ENCODE peak calls at places on chromosome 7, in six cellular contexts. One of them, this sample, is unnamed.

GRCh38 chr7:55898287-55898686 is 11.0 kb downstream of the ZNF713 start:
- DNase-seq in Panc1: no peak
- DNase-seq in colonic mucosa: no peak
- DNase-seq in heart right ventricle: no peak
- DNase-seq in small intestine: no peak
- DNase-seq in thoracic aorta: no peak
- DNase-seq in this sample: no peak

GRCh38 chr7:133629696-133630095 is 376.8 kb downstream of the EXOC4 start:
- DNase-seq in small intestine: no peak
- DNase-seq in Panc1: no peak
- DNase-seq in thoracic aorta: no peak
- DNase-seq in heart right ventricle: no peak
- DNase-seq in colonic mucosa: no peak
- DNase-seq in this sample: no peak

GRCh38 chr7:121744319-121744718 is 128.6 kb upstream of the PTPRZ1 start:
- DNase-seq in colonic mucosa: no peak
- DNase-seq in thoracic aorta: no peak
- DNase-seq in heart right ventricle: no peak
- DNase-seq in Panc1: no peak
- DNase-seq in small intestine: peak; percentile 66
- DNase-seq in this sample: no peak

GRCh38 chr7:142089035-142089434 is 22.5 kb upstream of the MGAM2 start:
- DNase-seq in small intestine: no peak
- DNase-seq in Panc1: no peak
- DNase-seq in thoracic aorta: no peak
- DNase-seq in heart right ventricle: no peak
- DNase-seq in colonic mucosa: no peak
- DNase-seq in this sample: no peak

GRCh38 chr7:145434811-145435210 is 599.0 kb upstream of the TPK1 start:
- DNase-seq in heart right ventricle: no peak
- DNase-seq in colonic mucosa: no peak
- DNase-seq in Panc1: no peak
- DNase-seq in small intestine: no peak
- DNase-seq in thoracic aorta: no peak
- DNase-seq in this sample: no peak

GRCh38 chr7:73734619-73735525 is 3.7 kb downstream of the ABHD11 start:
- DNase-seq in thoracic aorta: no peak
- DNase-seq in small intestine: peak; percentile 99
- DNase-seq in colonic mucosa: peak; percentile 96
- DNase-seq in Panc1: peak; percentile 94
- DNase-seq in heart right ventricle: peak; percentile 68
- DNase-seq in this sample: peak; percentile 49

GRCh38 chr7:94642838-94643653 is 12.9 kb downstream of the SGCE start:
- DNase-seq in Panc1: no peak
- DNase-seq in colonic mucosa: no peak
- DNase-seq in heart right ventricle: no peak
- DNase-seq in thoracic aorta: no peak
- DNase-seq in small intestine: no peak
- DNase-seq in this sample: no peak

GRCh38 chr7:2658941-2659340 is 27.2 kb downstream of the TTYH3 start:
- DNase-seq in thoracic aorta: no peak
- DNase-seq in Panc1: no peak
- DNase-seq in heart right ventricle: no peak
- DNase-seq in colonic mucosa: no peak
- DNase-seq in small intestine: no peak
- DNase-seq in this sample: no peak

GRCh38 chr7:26858735-26859134 is 5.7 kb downstream of the SKAP2 start:
- DNase-seq in small intestine: no peak
- DNase-seq in heart right ventricle: no peak
- DNase-seq in Panc1: no peak
- DNase-seq in thoracic aorta: no peak
- DNase-seq in colonic mucosa: peak; percentile 27
- DNase-seq in this sample: no peak

GRCh38 chr7:74197449-74198108 is 12.2 kb upstream of the LAT2 start:
- DNase-seq in heart right ventricle: no peak
- DNase-seq in colonic mucosa: no peak
- DNase-seq in Panc1: no peak
- DNase-seq in thoracic aorta: no peak
- DNase-seq in small intestine: no peak
- DNase-seq in this sample: no peak

GRCh38 chr7:141362580-141363435 is 188.4 kb upstream of the AGK start:
- DNase-seq in thoracic aorta: no peak
- DNase-seq in small intestine: no peak
- DNase-seq in Panc1: no peak
- DNase-seq in colonic mucosa: no peak
- DNase-seq in heart right ventricle: no peak
- DNase-seq in this sample: no peak

GRCh38 chr7:156514851-156515250 is 125.7 kb upstream of the RNF32 start:
- DNase-seq in heart right ventricle: no peak
- DNase-seq in colonic mucosa: no peak
- DNase-seq in small intestine: no peak
- DNase-seq in thoracic aorta: no peak
- DNase-seq in Panc1: no peak
- DNase-seq in this sample: no peak

GRCh38 chr7:26684447-26684846 is 179.9 kb downstream of the SKAP2 start:
- DNase-seq in small intestine: no peak
- DNase-seq in Panc1: no peak
- DNase-seq in thoracic aorta: no peak
- DNase-seq in colonic mucosa: no peak
- DNase-seq in heart right ventricle: no peak
- DNase-seq in this sample: no peak

GRCh38 chr7:130849604-130850003 is 115.6 kb upstream of the KLF14 start:
- DNase-seq in colonic mucosa: no peak
- DNase-seq in small intestine: no peak
- DNase-seq in Panc1: no peak
- DNase-seq in thoracic aorta: no peak
- DNase-seq in heart right ventricle: no peak
- DNase-seq in this sample: no peak

GRCh38 chr7:70506463-70506862 is 625.5 kb upstream of the GALNT17 start:
- DNase-seq in small intestine: peak; percentile 69
- DNase-seq in colonic mucosa: no peak
- DNase-seq in heart right ventricle: no peak
- DNase-seq in Panc1: no peak
- DNase-seq in thoracic aorta: no peak
- DNase-seq in this sample: no peak

GRCh38 chr7:47383064-47383463 is 198.8 kb downstream of the TNS3 start:
- DNase-seq in small intestine: no peak
- DNase-seq in colonic mucosa: no peak
- DNase-seq in Panc1: no peak
- DNase-seq in heart right ventricle: no peak
- DNase-seq in thoracic aorta: no peak
- DNase-seq in this sample: no peak

GRCh38 chr7:63104666-63105065 is 894.0 kb upstream of the ZNF722 start:
- DNase-seq in Panc1: no peak
- DNase-seq in heart right ventricle: no peak
- DNase-seq in colonic mucosa: no peak
- DNase-seq in thoracic aorta: no peak
- DNase-seq in small intestine: no peak
- DNase-seq in this sample: no peak

GRCh38 chr7:2490306-2490705 is 14.1 kb upstream of the GRIFIN start:
- DNase-seq in thoracic aorta: no peak
- DNase-seq in colonic mucosa: no peak
- DNase-seq in Panc1: no peak
- DNase-seq in heart right ventricle: no peak
- DNase-seq in small intestine: no peak
- DNase-seq in this sample: no peak

GRCh38 chr7:4049202-4049601 is 632.9 kb upstream of the FOXK1 start:
- DNase-seq in small intestine: no peak
- DNase-seq in thoracic aorta: no peak
- DNase-seq in Panc1: no peak
- DNase-seq in heart right ventricle: no peak
- DNase-seq in colonic mucosa: no peak
- DNase-seq in this sample: no peak

DNA sequence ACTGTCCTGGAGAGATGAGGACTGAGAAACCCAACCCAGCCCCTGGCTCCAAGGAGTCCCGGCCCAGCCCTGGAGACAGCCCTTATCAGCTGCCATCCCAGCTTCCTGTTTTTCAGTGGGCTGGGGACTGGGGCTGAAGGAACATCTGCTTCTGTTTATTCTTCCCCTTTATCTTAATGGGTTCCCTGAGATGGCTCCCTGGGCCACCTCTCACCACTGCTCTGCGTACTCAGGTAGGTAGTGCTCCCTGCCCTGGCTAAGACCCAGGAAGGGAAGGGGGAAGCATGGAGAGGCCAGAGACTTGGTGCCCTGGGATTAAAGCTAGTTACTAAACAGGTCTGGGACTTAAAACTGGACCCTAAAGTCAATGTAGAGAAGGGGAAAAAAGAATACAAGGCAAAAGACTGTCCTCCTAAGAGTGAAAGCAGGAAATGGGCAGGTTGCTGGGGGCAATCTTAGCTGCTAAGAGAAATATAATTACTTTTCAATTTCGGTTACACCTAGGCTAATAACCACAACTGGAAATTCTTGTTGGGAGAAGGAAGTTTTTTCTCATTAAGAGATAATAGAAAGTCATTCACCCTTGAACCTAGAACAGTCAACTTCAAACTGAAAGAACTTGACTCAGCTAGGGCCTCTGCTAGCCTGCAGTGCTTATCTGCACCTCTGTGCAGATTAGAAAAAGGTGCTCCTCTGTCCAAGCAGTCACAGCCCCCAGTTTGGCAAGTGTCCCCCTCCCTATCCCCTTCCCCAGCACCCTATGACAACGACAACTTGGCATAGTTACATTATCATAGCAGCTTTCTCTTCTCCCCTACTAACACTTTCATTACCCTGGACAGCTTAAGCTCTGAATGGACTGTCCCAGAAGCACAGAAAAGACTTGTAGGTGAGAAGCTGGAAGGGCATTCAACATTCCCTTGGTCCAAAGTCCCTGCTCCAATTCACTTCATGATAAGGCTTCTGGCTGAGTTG is 65.6 kb upstream of the KDM7A start:
- DNase-seq in heart right ventricle: no peak
- DNase-seq in colonic mucosa: peak; percentile 68
- DNase-seq in thoracic aorta: no peak
- DNase-seq in Panc1: no peak
- DNase-seq in small intestine: peak; percentile 97
- DNase-seq in this sample: no peak
- H3K27ac ChIP-seq in heart right ventricle: peak overlapping the region; percentile 46
- H3K27ac ChIP-seq in colonic mucosa: peak overlapping the region; percentile 79
- H3K27ac ChIP-seq in thoracic aorta: no peak overlapping the region
- H3K27ac ChIP-seq in Panc1: no peak overlapping the region
- H3K27ac ChIP-seq in small intestine: peak overlapping the region; percentile 98
- H3K27ac ChIP-seq in this sample: no peak overlapping the region

GRCh38 chr7:69180662-69181061 is 417.6 kb upstream of the AUTS2 start:
- DNase-seq in small intestine: no peak
- DNase-seq in thoracic aorta: no peak
- DNase-seq in colonic mucosa: no peak
- DNase-seq in Panc1: no peak
- DNase-seq in heart right ventricle: no peak
- DNase-seq in this sample: no peak
- H3K27ac ChIP-seq in small intestine: no peak overlapping the region
- H3K27ac ChIP-seq in thoracic aorta: no peak overlapping the region
- H3K27ac ChIP-seq in colonic mucosa: no peak overlapping the region
- H3K27ac ChIP-seq in Panc1: no peak overlapping the region
- H3K27ac ChIP-seq in heart right ventricle: no peak overlapping the region
- H3K27ac ChIP-seq in this sample: no peak overlapping the region

GRCh38 chr7:104878577-104878976 is 135.4 kb upstream of the KMT2E start:
- DNase-seq in thoracic aorta: no peak
- DNase-seq in colonic mucosa: no peak
- DNase-seq in small intestine: no peak
- DNase-seq in heart right ventricle: no peak
- DNase-seq in Panc1: no peak
- DNase-seq in this sample: no peak

GRCh38 chr7:104883248-104883717 is 130.7 kb upstream of the KMT2E start:
- DNase-seq in small intestine: no peak
- DNase-seq in colonic mucosa: no peak
- DNase-seq in Panc1: no peak
- DNase-seq in thoracic aorta: no peak
- DNase-seq in heart right ventricle: no peak
- DNase-seq in this sample: no peak

GRCh38 chr7:104883718-104884452 is 130.1 kb upstream of the KMT2E start:
- DNase-seq in Panc1: peak; percentile 51
- DNase-seq in heart right ventricle: peak; percentile 88
- DNase-seq in thoracic aorta: peak; percentile 68
- DNase-seq in small intestine: peak; percentile 99
- DNase-seq in colonic mucosa: peak; percentile 97
- DNase-seq in this sample: peak; percentile 72
- H3K27ac ChIP-seq in Panc1: no peak overlapping the region
- H3K27ac ChIP-seq in heart right ventricle: peak overlapping the region; percentile 79
- H3K27ac ChIP-seq in thoracic aorta: peak overlapping the region; percentile 82
- H3K27ac ChIP-seq in small intestine: peak overlapping the region; percentile 66
- H3K27ac ChIP-seq in colonic mucosa: peak overlapping the region; percentile 68
- H3K27ac ChIP-seq in this sample: peak overlapping the region; percentile 38

GRCh38 chr7:101125989-101126650 is 784 bp upstream of the SERPINE1 start:
- DNase-seq in thoracic aorta: no peak
- DNase-seq in small intestine: no peak
- DNase-seq in Panc1: no peak
- DNase-seq in heart right ventricle: peak; percentile 76
- DNase-seq in colonic mucosa: peak; percentile 53
- DNase-seq in this sample: no peak

GRCh38 chr7:101126651-101127459 is at the start of gene SERPINE1:
- DNase-seq in colonic mucosa: peak; percentile 68
- DNase-seq in heart right ventricle: peak; percentile 82
- DNase-seq in thoracic aorta: peak; percentile 97
- DNase-seq in small intestine: peak; percentile 51
- DNase-seq in Panc1: peak; percentile 97
- DNase-seq in this sample: no peak

GRCh38 chr7:101128040-101128834 is 1.3 kb downstream of the SERPINE1 start:
- DNase-seq in heart right ventricle: no peak
- DNase-seq in Panc1: no peak
- DNase-seq in small intestine: no peak
- DNase-seq in thoracic aorta: no peak
- DNase-seq in colonic mucosa: no peak
- DNase-seq in this sample: no peak

GRCh38 chr7:101127460-101128039 is 646 bp downstream of the SERPINE1 start:
- DNase-seq in colonic mucosa: no peak
- DNase-seq in Panc1: no peak
- DNase-seq in thoracic aorta: no peak
- DNase-seq in heart right ventricle: no peak
- DNase-seq in small intestine: no peak
- DNase-seq in this sample: no peak

DNA sequence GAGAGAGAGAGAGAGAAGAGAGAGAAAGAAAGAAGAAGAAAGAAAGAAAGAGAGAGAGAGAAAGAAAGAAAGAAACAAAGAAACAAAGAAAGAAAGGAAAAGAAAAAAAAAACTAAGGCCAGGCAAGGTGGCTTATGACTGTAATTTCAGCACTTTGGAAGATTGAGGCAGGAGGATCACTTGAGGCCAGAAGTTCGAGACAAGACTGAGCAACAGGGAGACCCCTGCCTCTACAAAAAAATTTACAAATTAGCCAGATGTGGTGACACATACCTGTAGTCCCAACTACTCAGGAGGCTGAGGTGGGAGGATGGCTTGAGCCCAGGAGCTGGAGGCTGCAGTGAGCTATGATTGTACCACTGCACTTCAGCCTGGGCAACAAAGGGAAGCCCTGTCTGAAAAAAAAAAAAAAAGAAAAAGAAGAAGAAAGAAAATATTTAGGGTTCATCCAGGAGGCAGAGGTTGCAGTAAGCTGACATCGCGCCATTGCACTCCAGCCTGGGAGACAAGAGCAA is 2.8 kb downstream of the SERPINE1 start:
- DNase-seq in small intestine: no peak
- DNase-seq in colonic mucosa: no peak
- DNase-seq in thoracic aorta: no peak
- DNase-seq in Panc1: no peak
- DNase-seq in heart right ventricle: no peak
- DNase-seq in this sample: no peak
- H3K27ac ChIP-seq in small intestine: no peak overlapping the region
- H3K27ac ChIP-seq in colonic mucosa: no peak overlapping the region
- H3K27ac ChIP-seq in thoracic aorta: peak overlapping the region; percentile 95
- H3K27ac ChIP-seq in Panc1: peak overlapping the region; percentile 98
- H3K27ac ChIP-seq in heart right ventricle: no peak overlapping the region
- H3K27ac ChIP-seq in this sample: no peak overlapping the region

GRCh38 chr7:128830231-128831177 is at the start of gene FLNC:
- DNase-seq in Panc1: no peak
- DNase-seq in colonic mucosa: no peak
- DNase-seq in thoracic aorta: no peak
- DNase-seq in small intestine: no peak
- DNase-seq in heart right ventricle: peak; percentile 70
- DNase-seq in this sample: peak; percentile 35
- H3K27ac ChIP-seq in Panc1: no peak within 1 kb of the TSS
- H3K27ac ChIP-seq in colonic mucosa: peak within 1 kb of the TSS; percentile 64
- H3K27ac ChIP-seq in thoracic aorta: peak within 1 kb of the TSS; percentile 91
- H3K27ac ChIP-seq in small intestine: no peak within 1 kb of the TSS
- H3K27ac ChIP-seq in heart right ventricle: peak within 1 kb of the TSS; percentile 96
- H3K27ac ChIP-seq in this sample: peak within 1 kb of the TSS; percentile 98

This sample was measured in substantia nigra.